ENCODE peak calls at places on chromosomes 7 and 10, in four cellular contexts. I is suprapubic skin, Q is breast epithelium, B is right cardiac atrium. W is an unnamed sample.

GRCh38 chr7:4882169-4882741 is 1.3 kb downstream of the RADIL start:
- DNase-seq in I (peak; percentile 88), B (peak; percentile 88), Q (peak; percentile 61), W (no peak)

GRCh38 chr7:55237156-55237721 is 127.9 kb upstream of the LANCL2 start:
- DNase-seq in Q (no peak), I (no peak), B (no peak), W (no peak)

GRCh38 chr7:47576031-47576908 is 5.6 kb downstream of the TNS3 start:
- DNase-seq in B (peak; percentile 86), I (no peak), Q (peak; percentile 61), W (no peak)

GRCh38 chr10:53045315-53045714 is 272.7 kb upstream of the MBL2 start:
- DNase-seq in I (no peak), Q (no peak), B (no peak), W (no peak)

GRCh38 chr10:68900427-68901105 is 549 bp upstream of the DDX50 start:
- DNase-seq in Q (no peak), I (peak; percentile 88), B (peak; percentile 91), W (no peak)

GRCh38 chr7:140342732-140343514 is 55.4 kb downstream of the SLC37A3 start:
- DNase-seq in Q (no peak), I (no peak), B (no peak), W (peak; percentile 45)

GRCh38 chr7:47751068-47751467 is 169.2 kb upstream of the TNS3 start:
- DNase-seq in I (no peak), B (no peak), Q (peak; percentile 13), W (no peak)

GRCh38 chr7:29748286-29749099 is 57.8 kb upstream of the WIPF3 start:
- DNase-seq in Q (no peak), B (no peak), I (no peak), W (no peak)

GRCh38 chr10:18523858-18524257 is 127.5 kb downstream of the NSUN6 start:
- DNase-seq in Q (no peak), I (no peak), B (no peak), W (no peak)

GRCh38 chr7:146076344-146076743 is 40.3 kb upstream of the CNTNAP2 start:
- DNase-seq in I (no peak), Q (no peak), B (no peak), W (no peak)

GRCh38 chr10:20004087-20004523 is 187.9 kb downstream of the PLXDC2 start:
- DNase-seq in I (no peak), Q (no peak), B (peak; percentile 74), W (no peak)

GRCh38 chr10:77671594-77672252 is 34.1 kb upstream of the KCNMA1 start:
- DNase-seq in B (no peak), Q (no peak), I (no peak), W (no peak)

GRCh38 chr7:2411815-2412586 is 8.6 kb downstream of the CHST12 start:
- DNase-seq in Q (no peak), I (no peak), B (no peak), W (no peak)
- H3K4me1 ChIP-seq in Q (no peaks in the 10 kb centered on the region), I (peaks cover 51% of the 10 kb centered on the region), B (peaks cover 4% of the 10 kb centered on the region), W (no peaks in the 10 kb centered on the region)

DNA sequence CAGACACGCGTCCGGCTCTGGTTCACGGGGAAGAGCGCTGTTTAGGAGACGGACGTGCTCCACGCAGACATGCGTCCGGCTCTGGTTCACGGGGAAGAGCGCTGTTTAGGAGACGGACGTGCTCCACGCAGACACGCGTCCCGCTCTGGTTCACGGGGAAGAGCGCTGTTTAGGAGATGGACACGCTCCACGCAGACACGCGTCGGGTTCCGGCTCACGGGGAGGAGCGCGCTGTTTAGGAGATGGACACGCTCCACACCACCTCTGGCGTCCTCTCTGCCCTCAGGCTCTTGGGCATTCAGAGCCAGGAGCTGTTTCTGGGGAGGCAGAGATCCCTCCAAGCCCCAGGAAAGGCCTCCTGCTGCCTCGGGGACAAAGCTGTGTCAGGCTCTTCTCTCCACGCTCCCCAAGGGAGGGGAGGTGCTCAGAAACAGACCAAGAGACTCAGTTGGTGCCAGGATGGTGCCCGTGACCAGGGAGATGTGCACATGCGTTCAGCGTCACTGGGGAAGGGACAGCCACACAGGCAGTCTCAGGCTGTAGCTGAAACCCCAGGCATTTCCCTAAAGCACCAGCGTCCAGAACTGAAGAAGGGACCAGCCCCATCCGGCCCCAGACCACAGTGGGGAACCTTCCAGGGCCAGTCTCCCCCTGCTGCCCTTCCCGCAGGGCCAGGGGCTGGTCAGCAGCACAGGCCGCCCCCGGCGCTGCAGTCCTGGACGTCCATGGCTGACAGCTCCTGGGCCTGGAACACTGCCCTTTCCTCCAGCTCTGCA is 175.6 kb downstream of the ELFN1 start:
- DNase-seq in B (peak; percentile 41), Q (no peak), I (no peak), W (no peak)
- H3K4me1 ChIP-seq in B (no peaks in the 10 kb centered on the region), Q (no peaks in the 10 kb centered on the region), I (no peaks in the 10 kb centered on the region), W (no peaks in the 10 kb centered on the region)

DNA sequence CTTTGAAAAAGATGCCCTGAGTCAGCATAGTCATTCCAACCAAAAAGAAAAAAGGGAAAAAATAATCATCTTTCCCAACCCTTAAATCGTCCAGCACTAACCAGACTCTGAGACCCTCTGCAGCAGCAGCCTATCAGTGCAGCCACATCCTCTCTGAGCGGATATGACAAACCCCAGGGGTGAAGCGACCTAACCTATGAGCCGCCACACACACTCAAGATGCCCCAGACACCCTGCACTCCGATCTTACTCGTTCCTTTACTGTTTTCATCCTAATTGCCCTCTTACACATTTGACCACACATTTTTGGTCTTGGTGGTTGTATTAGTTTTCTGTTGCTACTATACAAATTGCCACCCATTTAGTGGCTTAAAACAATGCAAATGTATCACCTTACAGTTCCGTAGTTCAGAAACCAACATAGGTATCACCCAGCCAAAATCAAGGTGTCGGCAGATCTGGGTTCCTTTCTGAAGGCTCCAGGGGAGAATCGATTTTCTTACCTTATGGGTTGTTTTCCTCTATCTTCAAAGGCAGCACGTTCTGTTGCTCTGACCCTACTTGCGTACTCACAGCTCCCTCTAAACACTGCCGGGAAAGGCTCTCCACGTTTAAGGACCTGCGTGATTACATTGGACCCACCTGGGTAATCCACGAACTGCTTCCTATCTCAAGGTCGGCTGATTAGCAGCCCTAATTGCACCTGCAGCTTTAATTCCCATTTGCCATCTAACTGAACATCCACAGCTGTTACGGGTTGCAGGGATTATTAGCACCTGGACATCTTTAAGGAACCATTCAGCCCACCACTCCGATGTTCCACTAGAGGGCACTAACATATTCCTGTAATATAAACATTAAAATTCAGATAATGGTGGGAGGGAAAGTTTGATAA is 37.3 kb upstream of the PRSS1 start:
- DNase-seq in B (no peak), Q (no peak), I (no peak), W (no peak)
- H3K4me1 ChIP-seq in B (no peaks in the 10 kb centered on the region), Q (no peaks in the 10 kb centered on the region), I (no peaks in the 10 kb centered on the region), W (peaks cover 3% of the 10 kb centered on the region)

DNA sequence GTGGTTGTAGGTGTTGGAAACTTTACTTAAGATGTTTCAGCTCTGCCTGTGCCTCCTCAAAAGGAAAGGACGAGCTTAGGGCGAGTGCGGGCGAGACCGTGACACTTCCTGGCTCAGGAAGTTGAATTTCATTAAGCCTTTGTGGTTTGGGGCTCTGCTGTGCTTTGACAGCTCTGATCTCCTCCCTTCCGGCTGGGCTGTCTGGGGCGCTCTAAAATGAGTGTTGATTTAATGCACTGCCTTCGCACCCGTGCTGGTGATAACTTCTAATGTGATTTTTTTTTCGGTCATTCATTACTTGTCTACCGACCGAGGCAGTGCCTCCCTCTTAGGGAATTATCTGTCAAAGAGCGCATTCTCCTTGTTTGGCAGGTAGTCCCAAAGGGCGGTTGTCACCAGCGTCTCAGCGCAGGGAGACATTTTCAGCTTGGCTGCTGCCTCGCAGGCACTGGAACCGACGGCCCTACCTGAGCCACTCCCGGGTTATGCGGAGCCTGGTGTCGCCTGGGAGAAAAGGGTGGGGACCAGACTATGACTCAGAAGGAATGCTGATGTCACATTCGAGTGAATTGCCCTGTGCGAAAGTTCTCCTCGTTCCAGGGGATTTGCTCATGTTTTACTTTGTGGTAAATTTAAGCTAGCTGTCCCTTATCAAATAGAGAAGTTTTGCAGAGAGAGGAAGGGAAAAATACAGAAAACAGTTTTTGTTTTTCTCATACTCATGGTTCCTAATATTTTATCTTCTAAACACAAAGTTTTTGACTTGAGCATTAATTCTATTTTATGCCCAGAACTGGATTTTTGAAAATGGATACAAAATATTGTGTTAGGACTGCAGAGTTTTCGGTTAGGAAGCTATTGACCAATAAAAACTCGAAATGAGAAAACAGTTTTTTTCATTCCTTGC is 920 bp downstream of the TES start:
- DNase-seq in Q (peak; percentile 93), B (peak; percentile 72), I (peak; percentile 91), W (no peak)
- H3K4me1 ChIP-seq in Q (peaks cover 5% of the 10 kb centered on the region), B (peaks cover 2% of the 10 kb centered on the region), I (peaks cover 38% of the 10 kb centered on the region), W (peaks cover 2% of the 10 kb centered on the region)

GRCh38 chr10:123202526-123202925 is 48.3 kb downstream of the BUB3 start:
- DNase-seq in I (no peak), Q (peak; percentile 39), B (no peak), W (no peak)

GRCh38 chr10:123200510-123200909 is 46.3 kb downstream of the BUB3 start:
- DNase-seq in B (no peak), I (no peak), Q (no peak), W (no peak)

GRCh38 chr10:123203393-123204126 is 49.4 kb downstream of the BUB3 start:
- DNase-seq in Q (peak; percentile 22), B (no peak), I (no peak), W (no peak)

GRCh38 chr10:123205041-123205440 is 50.8 kb downstream of the BUB3 start:
- DNase-seq in I (no peak), B (no peak), Q (no peak), W (no peak)

GRCh38 chr10:123204127-123204461 is 49.9 kb downstream of the BUB3 start:
- DNase-seq in Q (no peak), I (no peak), B (no peak), W (no peak)
- H3K4me1 ChIP-seq in Q (no peaks in the 10 kb centered on the region), I (no peaks in the 10 kb centered on the region), B (no peaks in the 10 kb centered on the region), W (no peaks in the 10 kb centered on the region)

GRCh38 chr7:105130048-105130447 is 116.0 kb downstream of the KMT2E start:
- DNase-seq in I (no peak), B (no peak), Q (no peak), W (no peak)

GRCh38 chr7:105122619-105123018 is 108.6 kb downstream of the KMT2E start:
- DNase-seq in B (no peak), Q (no peak), I (no peak), W (no peak)

GRCh38 chr7:105126436-105126975 is 112.5 kb downstream of the KMT2E start:
- DNase-seq in B (no peak), Q (no peak), I (no peak), W (no peak)

GRCh38 chr7:105127179-105127578 is 113.2 kb downstream of the KMT2E start:
- DNase-seq in Q (no peak), I (no peak), B (no peak), W (no peak)

GRCh38 chr7:105125745-105126144 is 111.7 kb downstream of the KMT2E start:
- DNase-seq in I (no peak), Q (no peak), B (no peak), W (no peak)
- H3K4me1 ChIP-seq in I (no peaks in the 10 kb centered on the region), Q (no peaks in the 10 kb centered on the region), B (no peaks in the 10 kb centered on the region), W (peaks cover 1% of the 10 kb centered on the region)

W was measured in iPS DF 6.9.